ENCODE peak calls at places on chromosomes 2 and 18, in ten cellular contexts. One of them, this sample, is unnamed.

GRCh38 chr18:48629730-48630324 is 91.0 kb downstream of the CTIF start:
- DNase-seq in CD8-positive, alpha-beta T cell: no peak
- DNase-seq in stimulated activated CD8-positive, alpha-beta memory T cell treated with anti-CD3 and anti-CD28 coated beads, Interleukin-7, amount 100 ng/mL, for 4 hours: no peak
- DNase-seq in HS-27A: peak
- DNase-seq in activated CD4-positive, CD25-positive, alpha-beta regulatory T cell: no peak
- DNase-seq in iris pigment epithelial cell: peak
- DNase-seq in NCI-H226: peak
- DNase-seq in posterior vena cava: no peak
- DNase-seq in activated CD8-positive, alpha-beta memory T cell treated with anti-CD3 and anti-CD28 coated beads, Interleukin-2, amount 50 U/mL, for 48 hours: no peak
- DNase-seq in substantia nigra: no peak
- DNase-seq in this sample: no peak

GRCh38 chr2:98295275-98295674 is 51.0 kb upstream of the CNGA3 start:
- DNase-seq in CD8-positive, alpha-beta T cell: no peak
- DNase-seq in stimulated activated CD8-positive, alpha-beta memory T cell treated with anti-CD3 and anti-CD28 coated beads, Interleukin-7, amount 100 ng/mL, for 4 hours: no peak
- DNase-seq in HS-27A: no peak
- DNase-seq in activated CD4-positive, CD25-positive, alpha-beta regulatory T cell: no peak
- DNase-seq in iris pigment epithelial cell: no peak
- DNase-seq in NCI-H226: no peak
- DNase-seq in posterior vena cava: no peak
- DNase-seq in activated CD8-positive, alpha-beta memory T cell treated with anti-CD3 and anti-CD28 coated beads, Interleukin-2, amount 50 U/mL, for 48 hours: no peak
- DNase-seq in substantia nigra: no peak
- DNase-seq in this sample: no peak

GRCh38 chr2:239830718-239831271 is 194.3 kb downstream of the NDUFA10 start:
- DNase-seq in CD8-positive, alpha-beta T cell: no peak
- DNase-seq in stimulated activated CD8-positive, alpha-beta memory T cell treated with anti-CD3 and anti-CD28 coated beads, Interleukin-7, amount 100 ng/mL, for 4 hours: no peak
- DNase-seq in HS-27A: no peak
- DNase-seq in activated CD4-positive, CD25-positive, alpha-beta regulatory T cell: no peak
- DNase-seq in iris pigment epithelial cell: no peak
- DNase-seq in NCI-H226: no peak
- DNase-seq in posterior vena cava: peak
- DNase-seq in activated CD8-positive, alpha-beta memory T cell treated with anti-CD3 and anti-CD28 coated beads, Interleukin-2, amount 50 U/mL, for 48 hours: peak
- DNase-seq in substantia nigra: no peak
- DNase-seq in this sample: no peak

GRCh38 chr2:173048530-173048900 is 27.1 kb upstream of the MAP3K20 start:
- DNase-seq in CD8-positive, alpha-beta T cell: no peak
- DNase-seq in stimulated activated CD8-positive, alpha-beta memory T cell treated with anti-CD3 and anti-CD28 coated beads, Interleukin-7, amount 100 ng/mL, for 4 hours: no peak
- DNase-seq in HS-27A: no peak
- DNase-seq in activated CD4-positive, CD25-positive, alpha-beta regulatory T cell: no peak
- DNase-seq in iris pigment epithelial cell: no peak
- DNase-seq in NCI-H226: no peak
- DNase-seq in posterior vena cava: no peak
- DNase-seq in activated CD8-positive, alpha-beta memory T cell treated with anti-CD3 and anti-CD28 coated beads, Interleukin-2, amount 50 U/mL, for 48 hours: no peak
- DNase-seq in substantia nigra: no peak
- DNase-seq in this sample: no peak

GRCh38 chr2:51258301-51258700 is 226.4 kb upstream of the NRXN1 start:
- DNase-seq in CD8-positive, alpha-beta T cell: no peak
- DNase-seq in stimulated activated CD8-positive, alpha-beta memory T cell treated with anti-CD3 and anti-CD28 coated beads, Interleukin-7, amount 100 ng/mL, for 4 hours: no peak
- DNase-seq in HS-27A: no peak
- DNase-seq in activated CD4-positive, CD25-positive, alpha-beta regulatory T cell: no peak
- DNase-seq in iris pigment epithelial cell: peak
- DNase-seq in NCI-H226: no peak
- DNase-seq in posterior vena cava: no peak
- DNase-seq in activated CD8-positive, alpha-beta memory T cell treated with anti-CD3 and anti-CD28 coated beads, Interleukin-2, amount 50 U/mL, for 48 hours: no peak
- DNase-seq in substantia nigra: no peak
- DNase-seq in this sample: no peak

GRCh38 chr2:62467475-62468321 is 38.3 kb downstream of the TMEM17 start:
- DNase-seq in CD8-positive, alpha-beta T cell: no peak
- DNase-seq in stimulated activated CD8-positive, alpha-beta memory T cell treated with anti-CD3 and anti-CD28 coated beads, Interleukin-7, amount 100 ng/mL, for 4 hours: no peak
- DNase-seq in HS-27A: no peak
- DNase-seq in activated CD4-positive, CD25-positive, alpha-beta regulatory T cell: no peak
- DNase-seq in iris pigment epithelial cell: peak
- DNase-seq in NCI-H226: no peak
- DNase-seq in posterior vena cava: no peak
- DNase-seq in activated CD8-positive, alpha-beta memory T cell treated with anti-CD3 and anti-CD28 coated beads, Interleukin-2, amount 50 U/mL, for 48 hours: no peak
- DNase-seq in substantia nigra: no peak
- DNase-seq in this sample: no peak

GRCh38 chr2:6401301-6401700 is 464.4 kb downstream of the CMPK2 start:
- DNase-seq in CD8-positive, alpha-beta T cell: no peak
- DNase-seq in stimulated activated CD8-positive, alpha-beta memory T cell treated with anti-CD3 and anti-CD28 coated beads, Interleukin-7, amount 100 ng/mL, for 4 hours: no peak
- DNase-seq in HS-27A: no peak
- DNase-seq in activated CD4-positive, CD25-positive, alpha-beta regulatory T cell: no peak
- DNase-seq in iris pigment epithelial cell: peak
- DNase-seq in NCI-H226: no peak
- DNase-seq in posterior vena cava: no peak
- DNase-seq in activated CD8-positive, alpha-beta memory T cell treated with anti-CD3 and anti-CD28 coated beads, Interleukin-2, amount 50 U/mL, for 48 hours: no peak
- DNase-seq in substantia nigra: no peak
- DNase-seq in this sample: no peak

GRCh38 chr2:170817999-170818293 is 1.3 kb downstream of the GAD1 start:
- DNase-seq in CD8-positive, alpha-beta T cell: no peak
- DNase-seq in stimulated activated CD8-positive, alpha-beta memory T cell treated with anti-CD3 and anti-CD28 coated beads, Interleukin-7, amount 100 ng/mL, for 4 hours: no peak
- DNase-seq in HS-27A: no peak
- DNase-seq in activated CD4-positive, CD25-positive, alpha-beta regulatory T cell: no peak
- DNase-seq in iris pigment epithelial cell: no peak
- DNase-seq in NCI-H226: no peak
- DNase-seq in posterior vena cava: no peak
- DNase-seq in activated CD8-positive, alpha-beta memory T cell treated with anti-CD3 and anti-CD28 coated beads, Interleukin-2, amount 50 U/mL, for 48 hours: no peak
- DNase-seq in substantia nigra: no peak
- DNase-seq in this sample: no peak

GRCh38 chr2:215793747-215794595 is 219.4 kb downstream of the MREG start:
- DNase-seq in CD8-positive, alpha-beta T cell: no peak
- DNase-seq in stimulated activated CD8-positive, alpha-beta memory T cell treated with anti-CD3 and anti-CD28 coated beads, Interleukin-7, amount 100 ng/mL, for 4 hours: no peak
- DNase-seq in HS-27A: peak
- DNase-seq in activated CD4-positive, CD25-positive, alpha-beta regulatory T cell: no peak
- DNase-seq in iris pigment epithelial cell: peak
- DNase-seq in NCI-H226: peak
- DNase-seq in posterior vena cava: no peak
- DNase-seq in activated CD8-positive, alpha-beta memory T cell treated with anti-CD3 and anti-CD28 coated beads, Interleukin-2, amount 50 U/mL, for 48 hours: peak
- DNase-seq in substantia nigra: no peak
- DNase-seq in this sample: peak

GRCh38 chr18:58653814-58654509 is 17.3 kb upstream of the MALT1 start:
- DNase-seq in CD8-positive, alpha-beta T cell: no peak
- DNase-seq in stimulated activated CD8-positive, alpha-beta memory T cell treated with anti-CD3 and anti-CD28 coated beads, Interleukin-7, amount 100 ng/mL, for 4 hours: no peak
- DNase-seq in HS-27A: no peak
- DNase-seq in activated CD4-positive, CD25-positive, alpha-beta regulatory T cell: no peak
- DNase-seq in iris pigment epithelial cell: peak
- DNase-seq in NCI-H226: no peak
- DNase-seq in posterior vena cava: no peak
- DNase-seq in activated CD8-positive, alpha-beta memory T cell treated with anti-CD3 and anti-CD28 coated beads, Interleukin-2, amount 50 U/mL, for 48 hours: no peak
- DNase-seq in substantia nigra: no peak
- DNase-seq in this sample: no peak

This sample was measured in GM06990.